ENCODE peak calls at places on chromosomes 3 and 15, in four cellular contexts. One of them, this sample, is unnamed.

GRCh38 chr15:48058371-48058770 is 62.4 kb upstream of the SLC24A5 start:
- ATAC-seq in naive thymus-derived CD4-positive, alpha-beta T cell: no peak
- ATAC-seq in stimulated activated naive CD8-positive, alpha-beta T cell treated with anti-CD3 and anti-CD28 coated beads, Interleukin-15, amount 100 ng/mL, for 72 hours: no peak
- ATAC-seq in activated naive CD4-positive, alpha-beta T cell treated with anti-CD3 and anti-CD28 coated beads, Interleukin-2, amount 50 U/mL, for 72 hours: no peak
- ATAC-seq in this sample: no peak

GRCh38 chr3:153856932-153857331 is 264.3 kb upstream of the ARHGEF26 start:
- ATAC-seq in activated naive CD4-positive, alpha-beta T cell treated with anti-CD3 and anti-CD28 coated beads, Interleukin-2, amount 50 U/mL, for 72 hours: no peak
- ATAC-seq in stimulated activated naive CD8-positive, alpha-beta T cell treated with anti-CD3 and anti-CD28 coated beads, Interleukin-15, amount 100 ng/mL, for 72 hours: no peak
- ATAC-seq in naive thymus-derived CD4-positive, alpha-beta T cell: no peak
- ATAC-seq in this sample: no peak

GRCh38 chr3:53384465-53385277 is 37.3 kb upstream of the DCP1A start:
- ATAC-seq in naive thymus-derived CD4-positive, alpha-beta T cell: no peak
- ATAC-seq in activated naive CD4-positive, alpha-beta T cell treated with anti-CD3 and anti-CD28 coated beads, Interleukin-2, amount 50 U/mL, for 72 hours: no peak
- ATAC-seq in stimulated activated naive CD8-positive, alpha-beta T cell treated with anti-CD3 and anti-CD28 coated beads, Interleukin-15, amount 100 ng/mL, for 72 hours: no peak
- ATAC-seq in this sample: peak; percentile 58

GRCh38 chr3:29454326-29454725 is 173.5 kb downstream of the RBMS3 start:
- ATAC-seq in naive thymus-derived CD4-positive, alpha-beta T cell: no peak
- ATAC-seq in stimulated activated naive CD8-positive, alpha-beta T cell treated with anti-CD3 and anti-CD28 coated beads, Interleukin-15, amount 100 ng/mL, for 72 hours: no peak
- ATAC-seq in activated naive CD4-positive, alpha-beta T cell treated with anti-CD3 and anti-CD28 coated beads, Interleukin-2, amount 50 U/mL, for 72 hours: no peak
- ATAC-seq in this sample: no peak

GRCh38 chr15:78790027-78790426 is 21.2 kb downstream of the ADAMTS7 start:
- ATAC-seq in naive thymus-derived CD4-positive, alpha-beta T cell: peak; percentile 74
- ATAC-seq in stimulated activated naive CD8-positive, alpha-beta T cell treated with anti-CD3 and anti-CD28 coated beads, Interleukin-15, amount 100 ng/mL, for 72 hours: peak; percentile 84
- ATAC-seq in activated naive CD4-positive, alpha-beta T cell treated with anti-CD3 and anti-CD28 coated beads, Interleukin-2, amount 50 U/mL, for 72 hours: peak; percentile 99
- ATAC-seq in this sample: peak; percentile 98

GRCh38 chr3:17555525-17555924 is 186.9 kb downstream of the TBC1D5 start:
- ATAC-seq in stimulated activated naive CD8-positive, alpha-beta T cell treated with anti-CD3 and anti-CD28 coated beads, Interleukin-15, amount 100 ng/mL, for 72 hours: no peak
- ATAC-seq in activated naive CD4-positive, alpha-beta T cell treated with anti-CD3 and anti-CD28 coated beads, Interleukin-2, amount 50 U/mL, for 72 hours: no peak
- ATAC-seq in naive thymus-derived CD4-positive, alpha-beta T cell: no peak
- ATAC-seq in this sample: no peak

GRCh38 chr3:52088445-52089367 is 32.3 kb upstream of the DUSP7 start:
- ATAC-seq in activated naive CD4-positive, alpha-beta T cell treated with anti-CD3 and anti-CD28 coated beads, Interleukin-2, amount 50 U/mL, for 72 hours: no peak
- ATAC-seq in naive thymus-derived CD4-positive, alpha-beta T cell: peak; percentile 75
- ATAC-seq in stimulated activated naive CD8-positive, alpha-beta T cell treated with anti-CD3 and anti-CD28 coated beads, Interleukin-15, amount 100 ng/mL, for 72 hours: no peak
- ATAC-seq in this sample: peak; percentile 40

GRCh38 chr3:45042162-45042561 is 16.1 kb downstream of the CLEC3B start:
- ATAC-seq in activated naive CD4-positive, alpha-beta T cell treated with anti-CD3 and anti-CD28 coated beads, Interleukin-2, amount 50 U/mL, for 72 hours: no peak
- ATAC-seq in stimulated activated naive CD8-positive, alpha-beta T cell treated with anti-CD3 and anti-CD28 coated beads, Interleukin-15, amount 100 ng/mL, for 72 hours: no peak
- ATAC-seq in naive thymus-derived CD4-positive, alpha-beta T cell: no peak
- ATAC-seq in this sample: no peak

GRCh38 chr15:74504418-74504817 is 36.6 kb upstream of the ARID3B start:
- ATAC-seq in stimulated activated naive CD8-positive, alpha-beta T cell treated with anti-CD3 and anti-CD28 coated beads, Interleukin-15, amount 100 ng/mL, for 72 hours: no peak
- ATAC-seq in activated naive CD4-positive, alpha-beta T cell treated with anti-CD3 and anti-CD28 coated beads, Interleukin-2, amount 50 U/mL, for 72 hours: no peak
- ATAC-seq in naive thymus-derived CD4-positive, alpha-beta T cell: no peak
- ATAC-seq in this sample: no peak

GRCh38 chr3:177982034-177982433 is 554.2 kb upstream of the KCNMB2 start:
- ATAC-seq in activated naive CD4-positive, alpha-beta T cell treated with anti-CD3 and anti-CD28 coated beads, Interleukin-2, amount 50 U/mL, for 72 hours: peak; percentile 37
- ATAC-seq in naive thymus-derived CD4-positive, alpha-beta T cell: no peak
- ATAC-seq in stimulated activated naive CD8-positive, alpha-beta T cell treated with anti-CD3 and anti-CD28 coated beads, Interleukin-15, amount 100 ng/mL, for 72 hours: peak; percentile 56
- ATAC-seq in this sample: peak; percentile 54

GRCh38 chr3:13513051-13513912 is 33.2 kb downstream of the HDAC11 start:
- ATAC-seq in naive thymus-derived CD4-positive, alpha-beta T cell: no peak
- ATAC-seq in activated naive CD4-positive, alpha-beta T cell treated with anti-CD3 and anti-CD28 coated beads, Interleukin-2, amount 50 U/mL, for 72 hours: no peak
- ATAC-seq in stimulated activated naive CD8-positive, alpha-beta T cell treated with anti-CD3 and anti-CD28 coated beads, Interleukin-15, amount 100 ng/mL, for 72 hours: no peak
- ATAC-seq in this sample: no peak

GRCh38 chr3:44415421-44415820 is 62.0 kb downstream of the ZNF445 start:
- ATAC-seq in stimulated activated naive CD8-positive, alpha-beta T cell treated with anti-CD3 and anti-CD28 coated beads, Interleukin-15, amount 100 ng/mL, for 72 hours: no peak
- ATAC-seq in naive thymus-derived CD4-positive, alpha-beta T cell: no peak
- ATAC-seq in activated naive CD4-positive, alpha-beta T cell treated with anti-CD3 and anti-CD28 coated beads, Interleukin-2, amount 50 U/mL, for 72 hours: no peak
- ATAC-seq in this sample: no peak

GRCh38 chr15:75073197-75073596 is 49.8 kb downstream of the PPCDC start:
- ATAC-seq in activated naive CD4-positive, alpha-beta T cell treated with anti-CD3 and anti-CD28 coated beads, Interleukin-2, amount 50 U/mL, for 72 hours: no peak
- ATAC-seq in stimulated activated naive CD8-positive, alpha-beta T cell treated with anti-CD3 and anti-CD28 coated beads, Interleukin-15, amount 100 ng/mL, for 72 hours: no peak
- ATAC-seq in naive thymus-derived CD4-positive, alpha-beta T cell: peak; percentile 69
- ATAC-seq in this sample: no peak

GRCh38 chr3:119562307-119562961 is 3.0 kb upstream of the CD80 start:
- ATAC-seq in stimulated activated naive CD8-positive, alpha-beta T cell treated with anti-CD3 and anti-CD28 coated beads, Interleukin-15, amount 100 ng/mL, for 72 hours: peak; percentile 92
- ATAC-seq in activated naive CD4-positive, alpha-beta T cell treated with anti-CD3 and anti-CD28 coated beads, Interleukin-2, amount 50 U/mL, for 72 hours: peak; percentile 81
- ATAC-seq in naive thymus-derived CD4-positive, alpha-beta T cell: peak; percentile 81
- ATAC-seq in this sample: peak; percentile 85

GRCh38 chr15:32966512-32966911 is 228.0 kb downstream of the FMN1 start:
- ATAC-seq in stimulated activated naive CD8-positive, alpha-beta T cell treated with anti-CD3 and anti-CD28 coated beads, Interleukin-15, amount 100 ng/mL, for 72 hours: no peak
- ATAC-seq in naive thymus-derived CD4-positive, alpha-beta T cell: no peak
- ATAC-seq in activated naive CD4-positive, alpha-beta T cell treated with anti-CD3 and anti-CD28 coated beads, Interleukin-2, amount 50 U/mL, for 72 hours: no peak
- ATAC-seq in this sample: no peak

GRCh38 chr3:152026033-152026556 is 152.7 kb downstream of the SUCNR1 start:
- ATAC-seq in activated naive CD4-positive, alpha-beta T cell treated with anti-CD3 and anti-CD28 coated beads, Interleukin-2, amount 50 U/mL, for 72 hours: no peak
- ATAC-seq in naive thymus-derived CD4-positive, alpha-beta T cell: no peak
- ATAC-seq in stimulated activated naive CD8-positive, alpha-beta T cell treated with anti-CD3 and anti-CD28 coated beads, Interleukin-15, amount 100 ng/mL, for 72 hours: no peak
- ATAC-seq in this sample: no peak

GRCh38 chr3:14307953-14308352 is 94.5 kb upstream of the SLC6A6 start:
- ATAC-seq in activated naive CD4-positive, alpha-beta T cell treated with anti-CD3 and anti-CD28 coated beads, Interleukin-2, amount 50 U/mL, for 72 hours: no peak
- ATAC-seq in stimulated activated naive CD8-positive, alpha-beta T cell treated with anti-CD3 and anti-CD28 coated beads, Interleukin-15, amount 100 ng/mL, for 72 hours: no peak
- ATAC-seq in naive thymus-derived CD4-positive, alpha-beta T cell: no peak
- ATAC-seq in this sample: no peak

GRCh38 chr3:126938520-126939346 is 44.2 kb upstream of the PLXNA1 start:
- ATAC-seq in stimulated activated naive CD8-positive, alpha-beta T cell treated with anti-CD3 and anti-CD28 coated beads, Interleukin-15, amount 100 ng/mL, for 72 hours: no peak
- ATAC-seq in naive thymus-derived CD4-positive, alpha-beta T cell: no peak
- ATAC-seq in activated naive CD4-positive, alpha-beta T cell treated with anti-CD3 and anti-CD28 coated beads, Interleukin-2, amount 50 U/mL, for 72 hours: no peak
- ATAC-seq in this sample: no peak

GRCh38 chr3:14602804-14603644 is 48.5 kb upstream of the CCDC174 start:
- ATAC-seq in naive thymus-derived CD4-positive, alpha-beta T cell: no peak
- ATAC-seq in activated naive CD4-positive, alpha-beta T cell treated with anti-CD3 and anti-CD28 coated beads, Interleukin-2, amount 50 U/mL, for 72 hours: no peak
- ATAC-seq in stimulated activated naive CD8-positive, alpha-beta T cell treated with anti-CD3 and anti-CD28 coated beads, Interleukin-15, amount 100 ng/mL, for 72 hours: no peak
- ATAC-seq in this sample: no peak

GRCh38 chr3:159892171-159892791 is 96.4 kb upstream of the IL12A start:
- ATAC-seq in stimulated activated naive CD8-positive, alpha-beta T cell treated with anti-CD3 and anti-CD28 coated beads, Interleukin-15, amount 100 ng/mL, for 72 hours: no peak
- ATAC-seq in activated naive CD4-positive, alpha-beta T cell treated with anti-CD3 and anti-CD28 coated beads, Interleukin-2, amount 50 U/mL, for 72 hours: no peak
- ATAC-seq in naive thymus-derived CD4-positive, alpha-beta T cell: no peak
- ATAC-seq in this sample: no peak

GRCh38 chr15:26102988-26103387 is 239.9 kb upstream of the ATP10A start:
- ATAC-seq in naive thymus-derived CD4-positive, alpha-beta T cell: no peak
- ATAC-seq in stimulated activated naive CD8-positive, alpha-beta T cell treated with anti-CD3 and anti-CD28 coated beads, Interleukin-15, amount 100 ng/mL, for 72 hours: no peak
- ATAC-seq in activated naive CD4-positive, alpha-beta T cell treated with anti-CD3 and anti-CD28 coated beads, Interleukin-2, amount 50 U/mL, for 72 hours: no peak
- ATAC-seq in this sample: no peak

GRCh38 chr3:152284906-152285305 is 16.2 kb downstream of the MBNL1 start:
- ATAC-seq in activated naive CD4-positive, alpha-beta T cell treated with anti-CD3 and anti-CD28 coated beads, Interleukin-2, amount 50 U/mL, for 72 hours: peak; percentile 53
- ATAC-seq in naive thymus-derived CD4-positive, alpha-beta T cell: peak; percentile 74
- ATAC-seq in stimulated activated naive CD8-positive, alpha-beta T cell treated with anti-CD3 and anti-CD28 coated beads, Interleukin-15, amount 100 ng/mL, for 72 hours: peak; percentile 75
- ATAC-seq in this sample: peak; percentile 67

GRCh38 chr15:45703670-45704328 is 69.0 kb downstream of the SQOR start:
- ATAC-seq in stimulated activated naive CD8-positive, alpha-beta T cell treated with anti-CD3 and anti-CD28 coated beads, Interleukin-15, amount 100 ng/mL, for 72 hours: peak; percentile 29
- ATAC-seq in activated naive CD4-positive, alpha-beta T cell treated with anti-CD3 and anti-CD28 coated beads, Interleukin-2, amount 50 U/mL, for 72 hours: no peak
- ATAC-seq in naive thymus-derived CD4-positive, alpha-beta T cell: no peak
- ATAC-seq in this sample: no peak

GRCh38 chr15:78225783-78226541 is 8.4 kb downstream of the ACSBG1 start:
- ATAC-seq in activated naive CD4-positive, alpha-beta T cell treated with anti-CD3 and anti-CD28 coated beads, Interleukin-2, amount 50 U/mL, for 72 hours: peak; percentile 98
- ATAC-seq in naive thymus-derived CD4-positive, alpha-beta T cell: no peak
- ATAC-seq in stimulated activated naive CD8-positive, alpha-beta T cell treated with anti-CD3 and anti-CD28 coated beads, Interleukin-15, amount 100 ng/mL, for 72 hours: peak; percentile 68
- ATAC-seq in this sample: peak; percentile 96

GRCh38 chr3:135166266-135166825 is 371.3 kb downstream of the EPHB1 start:
- ATAC-seq in activated naive CD4-positive, alpha-beta T cell treated with anti-CD3 and anti-CD28 coated beads, Interleukin-2, amount 50 U/mL, for 72 hours: no peak
- ATAC-seq in naive thymus-derived CD4-positive, alpha-beta T cell: no peak
- ATAC-seq in stimulated activated naive CD8-positive, alpha-beta T cell treated with anti-CD3 and anti-CD28 coated beads, Interleukin-15, amount 100 ng/mL, for 72 hours: no peak
- ATAC-seq in this sample: no peak

GRCh38 chr15:36373549-36373948 is 205.9 kb upstream of the CDIN1 start:
- ATAC-seq in stimulated activated naive CD8-positive, alpha-beta T cell treated with anti-CD3 and anti-CD28 coated beads, Interleukin-15, amount 100 ng/mL, for 72 hours: no peak
- ATAC-seq in naive thymus-derived CD4-positive, alpha-beta T cell: no peak
- ATAC-seq in activated naive CD4-positive, alpha-beta T cell treated with anti-CD3 and anti-CD28 coated beads, Interleukin-2, amount 50 U/mL, for 72 hours: no peak
- ATAC-seq in this sample: no peak

GRCh38 chr3:64143399-64144130 is 81.7 kb downstream of the PRICKLE2 start:
- ATAC-seq in activated naive CD4-positive, alpha-beta T cell treated with anti-CD3 and anti-CD28 coated beads, Interleukin-2, amount 50 U/mL, for 72 hours: no peak
- ATAC-seq in naive thymus-derived CD4-positive, alpha-beta T cell: no peak
- ATAC-seq in stimulated activated naive CD8-positive, alpha-beta T cell treated with anti-CD3 and anti-CD28 coated beads, Interleukin-15, amount 100 ng/mL, for 72 hours: no peak
- ATAC-seq in this sample: no peak

GRCh38 chr3:191681198-191681597 is 220.2 kb downstream of the PYDC2 start:
- ATAC-seq in activated naive CD4-positive, alpha-beta T cell treated with anti-CD3 and anti-CD28 coated beads, Interleukin-2, amount 50 U/mL, for 72 hours: no peak
- ATAC-seq in naive thymus-derived CD4-positive, alpha-beta T cell: no peak
- ATAC-seq in stimulated activated naive CD8-positive, alpha-beta T cell treated with anti-CD3 and anti-CD28 coated beads, Interleukin-15, amount 100 ng/mL, for 72 hours: no peak
- ATAC-seq in this sample: no peak

GRCh38 chr3:194296832-194297666 is 54.1 kb downstream of the CPN2 start:
- ATAC-seq in naive thymus-derived CD4-positive, alpha-beta T cell: no peak
- ATAC-seq in stimulated activated naive CD8-positive, alpha-beta T cell treated with anti-CD3 and anti-CD28 coated beads, Interleukin-15, amount 100 ng/mL, for 72 hours: peak; percentile 74
- ATAC-seq in activated naive CD4-positive, alpha-beta T cell treated with anti-CD3 and anti-CD28 coated beads, Interleukin-2, amount 50 U/mL, for 72 hours: no peak
- ATAC-seq in this sample: no peak

GRCh38 chr15:83319771-83320170 is 35.3 kb upstream of the BNC1 start:
- ATAC-seq in stimulated activated naive CD8-positive, alpha-beta T cell treated with anti-CD3 and anti-CD28 coated beads, Interleukin-15, amount 100 ng/mL, for 72 hours: no peak
- ATAC-seq in activated naive CD4-positive, alpha-beta T cell treated with anti-CD3 and anti-CD28 coated beads, Interleukin-2, amount 50 U/mL, for 72 hours: no peak
- ATAC-seq in naive thymus-derived CD4-positive, alpha-beta T cell: no peak
- ATAC-seq in this sample: no peak

GRCh38 chr3:11530153-11530721 is 113.5 kb downstream of the VGLL4 start:
- ATAC-seq in activated naive CD4-positive, alpha-beta T cell treated with anti-CD3 and anti-CD28 coated beads, Interleukin-2, amount 50 U/mL, for 72 hours: no peak
- ATAC-seq in stimulated activated naive CD8-positive, alpha-beta T cell treated with anti-CD3 and anti-CD28 coated beads, Interleukin-15, amount 100 ng/mL, for 72 hours: no peak
- ATAC-seq in naive thymus-derived CD4-positive, alpha-beta T cell: no peak
- ATAC-seq in this sample: no peak

GRCh38 chr3:160016972-160017371 is 28.3 kb downstream of the IL12A start:
- ATAC-seq in naive thymus-derived CD4-positive, alpha-beta T cell: no peak
- ATAC-seq in activated naive CD4-positive, alpha-beta T cell treated with anti-CD3 and anti-CD28 coated beads, Interleukin-2, amount 50 U/mL, for 72 hours: no peak
- ATAC-seq in stimulated activated naive CD8-positive, alpha-beta T cell treated with anti-CD3 and anti-CD28 coated beads, Interleukin-15, amount 100 ng/mL, for 72 hours: no peak
- ATAC-seq in this sample: no peak

GRCh38 chr15:89646416-89647141 is 8.7 kb downstream of the KIF7 start:
- ATAC-seq in stimulated activated naive CD8-positive, alpha-beta T cell treated with anti-CD3 and anti-CD28 coated beads, Interleukin-15, amount 100 ng/mL, for 72 hours: peak; percentile 8
- ATAC-seq in activated naive CD4-positive, alpha-beta T cell treated with anti-CD3 and anti-CD28 coated beads, Interleukin-2, amount 50 U/mL, for 72 hours: peak; percentile 12
- ATAC-seq in naive thymus-derived CD4-positive, alpha-beta T cell: no peak
- ATAC-seq in this sample: no peak

GRCh38 chr3:196067439-196067838 is 14.5 kb downstream of the TFRC start:
- ATAC-seq in activated naive CD4-positive, alpha-beta T cell treated with anti-CD3 and anti-CD28 coated beads, Interleukin-2, amount 50 U/mL, for 72 hours: no peak
- ATAC-seq in stimulated activated naive CD8-positive, alpha-beta T cell treated with anti-CD3 and anti-CD28 coated beads, Interleukin-15, amount 100 ng/mL, for 72 hours: no peak
- ATAC-seq in naive thymus-derived CD4-positive, alpha-beta T cell: no peak
- ATAC-seq in this sample: no peak